ENCODE peak calls at places on chromosomes 3 and 15, in eight cellular contexts. O is WTC11, S is C1 segment of cervical spinal cord, M is GM12864, X is foreskin fibroblast, G is putamen, D is lower lobe of right lung, E is fibroblast of pulmonary artery. I is an unnamed sample.

GRCh38 chr3:101026881-101027678 is 33.9 kb upstream of the ABI3BP start:
- DNase-seq in O (no peak), S (no peak), M (no peak), X (no peak), G (no peak), D (no peak), E (no peak), I (no peak)

GRCh38 chr3:33956211-33956610 is 157.8 kb downstream of the PDCD6IP start:
- DNase-seq in O (no peak), S (no peak), M (no peak), X (no peak), G (no peak), D (no peak), E (no peak), I (no peak)

GRCh38 chr15:98683821-98684220 is 35.5 kb downstream of the IGF1R start:
- DNase-seq in O (no peak), S (no peak), M (no peak), X (no peak), G (no peak), D (no peak), E (no peak), I (no peak)

GRCh38 chr15:33278816-33279612 is 31.8 kb upstream of the RYR3 start:
- DNase-seq in O (no peak), S (no peak), M (no peak), X (peak), G (no peak), D (no peak), E (peak), I (no peak)

GRCh38 chr15:41503669-41504010 is 10.0 kb downstream of the ITPKA start:
- DNase-seq in O (no peak), S (no peak), M (no peak), X (no peak), G (no peak), D (no peak), E (no peak), I (no peak)

GRCh38 chr15:23467110-23467600 is 20.1 kb upstream of the GOLGA6L2 start:
- DNase-seq in O (no peak), S (no peak), M (no peak), X (no peak), G (no peak), D (no peak), E (peak), I (peak)

GRCh38 chr3:56921573-56922571 is 120.1 kb upstream of the ARHGEF3 start:
- DNase-seq in O (no peak), S (no peak), M (no peak), X (no peak), G (no peak), D (no peak), E (peak), I (no peak)

GRCh38 chr3:42489116-42489936 is 13.1 kb upstream of the VIPR1 start:
- DNase-seq in O (no peak), S (no peak), M (no peak), X (no peak), G (no peak), D (no peak), E (no peak), I (no peak)

GRCh38 chr15:70480196-70480856 is 283.0 kb downstream of the UACA start:
- DNase-seq in O (no peak), S (no peak), M (no peak), X (no peak), G (no peak), D (no peak), E (no peak), I (no peak)

GRCh38 chr15:85766007-85766831 is 28.5 kb downstream of the KLHL25 start:
- DNase-seq in O (peak), S (no peak), M (no peak), X (no peak), G (no peak), D (no peak), E (no peak), I (peak)

GRCh38 chr3:16402451-16402850 is 111.0 kb downstream of the RFTN1 start:
- DNase-seq in O (no peak), S (no peak), M (no peak), X (no peak), G (no peak), D (no peak), E (peak), I (no peak)

GRCh38 chr3:28840976-28841376 is 439.9 kb upstream of the RBMS3 start:
- DNase-seq in O (no peak), S (no peak), M (no peak), X (no peak), G (no peak), D (no peak), E (no peak), I (no peak)

GRCh38 chr15:49035825-49036224 is 10.4 kb downstream of the SECISBP2L start:
- DNase-seq in O (no peak), S (no peak), M (no peak), X (no peak), G (no peak), D (no peak), E (no peak), I (no peak)

GRCh38 chr3:144324061-144324460 is 352.4 kb downstream of the DIPK2A start:
- DNase-seq in O (no peak), S (no peak), M (no peak), X (peak), G (no peak), D (no peak), E (no peak), I (no peak)

GRCh38 chr15:25763206-25763880 is 99.8 kb downstream of the ATP10A start:
- DNase-seq in O (no peak), S (no peak), M (no peak), X (no peak), G (no peak), D (no peak), E (no peak), I (no peak)

GRCh38 chr3:135655328-135655727 is 310.2 kb upstream of the PPP2R3A start:
- DNase-seq in O (no peak), S (no peak), M (no peak), X (no peak), G (no peak), D (no peak), E (no peak), I (no peak)

GRCh38 chr3:12193485-12194165 is 34.9 kb upstream of the TIMP4 start:
- DNase-seq in O (no peak), S (no peak), M (peak), X (peak), G (no peak), D (no peak), E (peak), I (no peak)

GRCh38 chr3:48472923-48473616 is 26.5 kb downstream of the ATRIP start:
- DNase-seq in O (peak), S (peak), M (peak), X (peak), G (peak), D (peak), E (peak), I (peak)

GRCh38 chr15:27358751-27359434 is 387.9 kb downstream of the GABRG3 start:
- DNase-seq in O (peak), S (no peak), M (no peak), X (no peak), G (peak), D (no peak), E (peak), I (peak)

GRCh38 chr3:159451067-159451466 is 537.6 kb upstream of the IL12A start:
- DNase-seq in O (no peak), S (no peak), M (no peak), X (no peak), G (no peak), D (no peak), E (no peak), I (no peak)

I was measured in globus pallidus.